ENCODE peak calls at places on chromosomes 7 and 10, in eight cellular contexts. F is neural progenitor cell; P is iPS DF 6.9; Q is stimulated activated CD4-positive, alpha-beta T cell treated with anti-CD3 and anti-CD28 coated beads, Interleukin-4, amount 100 ng/mL, for 1 hour; N is RPMI8226; B is skeletal muscle cell; H is activated T-helper 1 cell treated with anti-CD3 and anti-CD28 coated beads, Interleukin-2, amount 50 U/mL, for 16 hours; K is nephron progenitor cell. X is an unnamed sample.
A peak's percentile ranks its signal among the peaks of the same experiment; 100 is the strongest.

GRCh38 chr7:2542011-2542923 is 13.1 kb downstream of the BRAT1 start:
- DNase-seq in H (no peak), F (no peak), N (no peak), K (no peak), P (no peak), B (no peak), Q (no peak), X (no peak)

GRCh38 chr7:154881046-154881445 is 121.9 kb downstream of the PAXIP1 start:
- DNase-seq in N (no peak), F (no peak), H (no peak), B (no peak), Q (no peak), K (no peak), P (no peak), X (no peak)

GRCh38 chr10:53598914-53599313 is 826.3 kb upstream of the MBL2 start:
- DNase-seq in K (no peak), B (no peak), H (no peak), N (no peak), Q (no peak), F (no peak), P (peak; percentile 85), X (no peak)

GRCh38 chr7:5397657-5398237 is 25.9 kb downstream of the TNRC18 start:
- DNase-seq in K (no peak), H (no peak), Q (no peak), N (peak; percentile 28), F (no peak), B (no peak), P (no peak), X (no peak)

GRCh38 chr10:126272526-126272925 is 115.8 kb downstream of the ADAM12 start:
- DNase-seq in B (no peak), F (no peak), H (no peak), Q (no peak), K (no peak), N (no peak), P (no peak), X (no peak)

GRCh38 chr7:33590902-33591301 is 314.4 kb upstream of the BMPER start:
- DNase-seq in B (peak; percentile 27), P (no peak), N (no peak), H (no peak), F (no peak), K (no peak), Q (no peak), X (no peak)

GRCh38 chr10:74084955-74085354 is 65.7 kb downstream of the AP3M1 start:
- DNase-seq in H (no peak), K (no peak), Q (no peak), F (no peak), P (no peak), N (no peak), B (no peak), X (no peak)

GRCh38 chr7:80542398-80542797 is 30.5 kb upstream of the GNAT3 start:
- DNase-seq in Q (no peak), N (no peak), B (peak; percentile 89), K (no peak), F (no peak), H (no peak), P (no peak), X (no peak)

GRCh38 chr7:95473276-95473985 is 12.3 kb upstream of the ASB4 start:
- DNase-seq in B (peak; percentile 42), P (no peak), K (peak; percentile 8), H (no peak), F (peak; percentile 81), Q (no peak), N (no peak), X (no peak)

GRCh38 chr10:43250925-43251663 is 15.8 kb downstream of the RASGEF1A start:
- DNase-seq in F (no peak), B (no peak), P (no peak), H (no peak), Q (no peak), K (peak; percentile 44), N (no peak), X (no peak)

GRCh38 chr10:1508096-1508495 is 229.2 kb downstream of the ADARB2 start:
- DNase-seq in H (no peak), Q (no peak), N (no peak), P (no peak), F (no peak), K (no peak), B (no peak), X (no peak)